ENCODE peak calls at places on chromosomes 4 and X, in five cellular contexts. One of them, this sample, is unnamed.

GRCh38 chr4:145909773-145910172 is 28.9 kb downstream of the ZNF827 start:
- DNase-seq in HepG2: no peak
- DNase-seq in psoas muscle: no peak
- DNase-seq in BE2C: no peak
- DNase-seq in IMR-90: no peak
- DNase-seq in this sample: no peak

GRCh38 chr4:152399246-152399645 is 136.6 kb downstream of the FBXW7 start:
- DNase-seq in HepG2: no peak
- DNase-seq in IMR-90: no peak
- DNase-seq in psoas muscle: no peak
- DNase-seq in BE2C: no peak
- DNase-seq in this sample: no peak

GRCh38 chr4:25817059-25817681 is 45.6 kb downstream of the SEL1L3 start:
- DNase-seq in BE2C: no peak
- DNase-seq in HepG2: no peak
- DNase-seq in psoas muscle: no peak
- DNase-seq in IMR-90: peak; percentile 86
- DNase-seq in this sample: no peak

GRCh38 chr4:116362603-116363002 is 722.8 kb downstream of the TRAM1L1 start:
- DNase-seq in HepG2: no peak
- DNase-seq in IMR-90: no peak
- DNase-seq in BE2C: no peak
- DNase-seq in psoas muscle: no peak
- DNase-seq in this sample: no peak

GRCh38 chr4:2075171-2075986 is 16.3 kb downstream of the NAT8L start:
- DNase-seq in HepG2: no peak
- DNase-seq in BE2C: no peak
- DNase-seq in psoas muscle: no peak
- DNase-seq in IMR-90: no peak
- DNase-seq in this sample: no peak

GRCh38 chr4:80475781-80476180 is 140.3 kb downstream of the CFAP299 start:
- DNase-seq in psoas muscle: no peak
- DNase-seq in IMR-90: no peak
- DNase-seq in HepG2: no peak
- DNase-seq in BE2C: no peak
- DNase-seq in this sample: no peak

GRCh38 chr4:99301376-99302164 is 10.8 kb upstream of the ADH1A start:
- DNase-seq in BE2C: no peak
- DNase-seq in HepG2: no peak
- DNase-seq in IMR-90: peak; percentile 32
- DNase-seq in psoas muscle: no peak
- DNase-seq in this sample: no peak

GRCh38 chr4:27442146-27442545 is 581.5 kb downstream of the STIM2 start:
- DNase-seq in psoas muscle: no peak
- DNase-seq in IMR-90: no peak
- DNase-seq in BE2C: no peak
- DNase-seq in HepG2: no peak
- DNase-seq in this sample: no peak

GRCh38 chr4:142353149-142353738 is 492.9 kb downstream of the INPP4B start:
- DNase-seq in psoas muscle: no peak
- DNase-seq in IMR-90: peak; percentile 80
- DNase-seq in HepG2: peak; percentile 27
- DNase-seq in BE2C: peak; percentile 12
- DNase-seq in this sample: no peak

GRCh38 chrX:155867821-155868220 is 13.3 kb upstream of the VAMP7 start:
- DNase-seq in BE2C: no peak
- DNase-seq in HepG2: no peak
- DNase-seq in IMR-90: no peak
- DNase-seq in psoas muscle: no peak
- DNase-seq in this sample: no peak

GRCh38 chrX:155870958-155871357 is 10.2 kb upstream of the VAMP7 start:
- DNase-seq in IMR-90: no peak
- DNase-seq in psoas muscle: no peak
- DNase-seq in BE2C: no peak
- DNase-seq in HepG2: no peak
- DNase-seq in this sample: no peak

GRCh38 chrX:155874571-155875244 is 6.4 kb upstream of the VAMP7 start:
- DNase-seq in BE2C: no peak
- DNase-seq in psoas muscle: no peak
- DNase-seq in HepG2: no peak
- DNase-seq in IMR-90: no peak
- DNase-seq in this sample: no peak

GRCh38 chrX:155873203-155873602 is 7.9 kb upstream of the VAMP7 start:
- DNase-seq in BE2C: no peak
- DNase-seq in HepG2: no peak
- DNase-seq in IMR-90: no peak
- DNase-seq in psoas muscle: no peak
- DNase-seq in this sample: no peak

DNA sequence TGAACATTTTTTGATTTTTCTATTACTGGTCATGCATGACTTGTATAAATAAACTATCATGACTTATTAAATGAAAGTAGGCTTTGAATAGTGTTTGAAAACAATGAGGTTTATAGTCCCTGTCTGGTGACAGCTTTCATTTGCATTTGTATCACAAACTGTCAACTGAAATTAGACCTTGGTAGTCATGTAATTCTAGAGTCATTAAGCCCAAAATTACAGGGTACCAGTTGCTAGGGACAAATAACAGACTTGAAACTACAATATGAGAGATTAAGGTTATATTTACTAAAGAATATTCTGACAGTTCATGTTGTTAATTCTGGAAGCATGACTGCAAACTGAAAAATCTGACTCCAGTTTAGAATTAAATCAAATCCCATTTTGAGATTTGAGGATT is 9.2 kb upstream of the VAMP7 start:
- DNase-seq in BE2C: no peak
- DNase-seq in psoas muscle: no peak
- DNase-seq in IMR-90: no peak
- DNase-seq in HepG2: no peak
- DNase-seq in this sample: no peak
- H3K9me3 ChIP-seq in BE2C: no peaks in the 10 kb centered on the region
- H3K9me3 ChIP-seq in psoas muscle: peaks cover 4% of the 10 kb centered on the region
- H3K9me3 ChIP-seq in IMR-90: peaks cover 2% of the 10 kb centered on the region
- H3K9me3 ChIP-seq in HepG2: peaks cover 61% of the 10 kb centered on the region
- H3K9me3 ChIP-seq in this sample: no peaks in the 10 kb centered on the region

GRCh38 chrX:76555816-76556215 is 128.3 kb downstream of the MAGEE1 start:
- DNase-seq in IMR-90: peak; percentile 22
- DNase-seq in psoas muscle: no peak
- DNase-seq in BE2C: peak; percentile 51
- DNase-seq in HepG2: peak; percentile 41
- DNase-seq in this sample: no peak

GRCh38 chrX:76550016-76550415 is 122.5 kb downstream of the MAGEE1 start:
- DNase-seq in HepG2: no peak
- DNase-seq in IMR-90: no peak
- DNase-seq in psoas muscle: no peak
- DNase-seq in BE2C: no peak
- DNase-seq in this sample: no peak

GRCh38 chrX:76555269-76555668 is 127.8 kb downstream of the MAGEE1 start:
- DNase-seq in IMR-90: no peak
- DNase-seq in psoas muscle: no peak
- DNase-seq in BE2C: no peak
- DNase-seq in HepG2: no peak
- DNase-seq in this sample: no peak
- H3K9me3 ChIP-seq in IMR-90: peaks cover 13% of the 10 kb centered on the region
- H3K9me3 ChIP-seq in psoas muscle: peaks cover 36% of the 10 kb centered on the region
- H3K9me3 ChIP-seq in BE2C: no peaks in the 10 kb centered on the region
- H3K9me3 ChIP-seq in HepG2: peaks cover 18% of the 10 kb centered on the region
- H3K9me3 ChIP-seq in this sample: no peaks in the 10 kb centered on the region

GRCh38 chr4:106401157-106401556 is 32.6 kb upstream of the GIMD1 start:
- DNase-seq in psoas muscle: no peak
- DNase-seq in BE2C: no peak
- DNase-seq in IMR-90: no peak
- DNase-seq in HepG2: no peak
- DNase-seq in this sample: no peak

DNA sequence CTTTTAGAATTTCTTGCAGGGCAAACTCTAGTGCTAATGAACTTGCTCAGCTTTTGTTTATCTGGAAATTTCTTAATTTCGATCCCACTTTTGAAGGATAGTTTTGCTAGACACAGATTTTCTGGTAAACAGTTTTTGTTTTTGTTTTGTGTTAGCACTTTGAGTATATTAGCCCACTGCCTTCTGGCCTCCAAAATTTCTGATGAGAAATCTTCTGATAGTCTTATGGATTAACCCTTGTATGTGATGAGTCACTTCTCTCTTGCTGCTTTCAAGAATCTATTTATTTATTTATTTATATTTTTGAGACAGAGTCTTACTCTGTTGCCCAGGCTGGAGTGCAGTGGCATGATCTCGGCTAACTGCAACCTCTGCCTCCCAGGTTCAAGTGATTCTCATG is 27.0 kb upstream of the GIMD1 start:
- DNase-seq in IMR-90: no peak
- DNase-seq in HepG2: no peak
- DNase-seq in BE2C: no peak
- DNase-seq in psoas muscle: no peak
- DNase-seq in this sample: no peak
- H3K9me3 ChIP-seq in IMR-90: no peaks in the 10 kb centered on the region
- H3K9me3 ChIP-seq in HepG2: peaks cover 20% of the 10 kb centered on the region
- H3K9me3 ChIP-seq in BE2C: no peaks in the 10 kb centered on the region
- H3K9me3 ChIP-seq in psoas muscle: peaks cover 27% of the 10 kb centered on the region
- H3K9me3 ChIP-seq in this sample: peaks cover 6% of the 10 kb centered on the region

DNA sequence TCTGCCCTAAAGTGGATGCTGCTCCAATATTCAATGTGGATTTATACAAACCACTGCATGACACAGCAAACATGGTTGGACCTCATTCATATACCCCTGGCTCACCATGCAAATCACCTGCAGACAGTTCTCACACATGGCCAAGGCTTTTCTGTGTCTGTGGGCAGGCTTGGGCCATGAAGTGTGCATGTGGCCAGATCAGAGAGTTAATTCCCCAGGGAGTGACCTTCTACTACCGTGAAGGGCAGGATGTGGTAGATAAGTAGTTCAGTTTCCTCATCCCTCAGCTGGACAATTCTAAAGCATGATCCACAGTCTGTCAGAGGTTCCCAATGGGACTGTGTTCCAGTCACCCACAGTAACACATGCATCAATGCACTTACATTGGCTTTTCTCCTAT is 24.6 kb upstream of the BCLAF3 start:
- DNase-seq in psoas muscle: no peak
- DNase-seq in HepG2: no peak
- DNase-seq in BE2C: no peak
- DNase-seq in IMR-90: no peak
- DNase-seq in this sample: no peak
- H3K9me3 ChIP-seq in psoas muscle: peaks cover 7% of the 10 kb centered on the region
- H3K9me3 ChIP-seq in HepG2: no peaks in the 10 kb centered on the region
- H3K9me3 ChIP-seq in BE2C: no peaks in the 10 kb centered on the region
- H3K9me3 ChIP-seq in IMR-90: peaks cover 13% of the 10 kb centered on the region
- H3K9me3 ChIP-seq in this sample: no peaks in the 10 kb centered on the region

DNA sequence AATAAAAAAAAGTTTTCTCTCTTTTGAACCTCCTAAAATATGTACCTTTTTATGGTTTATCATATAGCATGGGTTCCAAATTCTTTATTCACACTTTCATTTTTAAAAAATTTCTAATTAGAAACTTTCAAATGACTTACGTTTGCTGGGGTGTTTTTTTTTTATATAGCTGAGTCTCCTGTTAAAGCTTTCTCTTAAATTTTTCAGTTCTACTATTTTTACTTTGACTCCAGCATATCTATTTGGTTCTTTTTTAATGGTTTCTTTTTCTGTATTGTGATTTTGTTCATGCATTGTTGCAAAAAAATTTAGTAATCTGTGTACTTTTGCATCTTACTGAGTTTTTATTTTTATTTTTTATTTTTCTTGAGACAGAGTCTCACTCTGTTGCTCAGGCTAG is 22.3 kb downstream of the ZNF718 start:
- DNase-seq in IMR-90: no peak
- DNase-seq in BE2C: no peak
- DNase-seq in HepG2: no peak
- DNase-seq in psoas muscle: no peak
- DNase-seq in this sample: no peak
- H3K9me3 ChIP-seq in IMR-90: peaks cover 42% of the 10 kb centered on the region
- H3K9me3 ChIP-seq in BE2C: peaks cover 11% of the 10 kb centered on the region
- H3K9me3 ChIP-seq in HepG2: peaks cover 86% of the 10 kb centered on the region
- H3K9me3 ChIP-seq in psoas muscle: peaks cover 89% of the 10 kb centered on the region
- H3K9me3 ChIP-seq in this sample: peaks cover 34% of the 10 kb centered on the region